ENCODE peak calls at places on chromosomes 11 and 22, in seven cellular contexts. One of them, this sample, is unnamed.
A peak's percentile ranks its signal among the peaks of the same experiment; 100 is the strongest.

GRCh38 chr11:4181780-4182721 is 87.5 kb downstream of the RRM1 start:
- DNase-seq in NCI-H1048: no peak
- DNase-seq in nucleus accumbens: no peak
- DNase-seq in activated T-cell treated with anti-CD3 and anti-CD28 coated beads for 48 hours: peak; percentile 34
- DNase-seq in transverse colon: peak; percentile 69
- DNase-seq in heart right ventricle: peak; percentile 21
- DNase-seq in heart left ventricle: peak; percentile 40
- DNase-seq in this sample: peak; percentile 75

GRCh38 chr11:65274734-65275682 is 13.2 kb downstream of the POLA2 start:
- DNase-seq in heart right ventricle: peak; percentile 92
- DNase-seq in nucleus accumbens: peak; percentile 35
- DNase-seq in activated T-cell treated with anti-CD3 and anti-CD28 coated beads for 48 hours: no peak
- DNase-seq in transverse colon: peak; percentile 79
- DNase-seq in heart left ventricle: peak; percentile 85
- DNase-seq in NCI-H1048: no peak
- DNase-seq in this sample: peak; percentile 66

GRCh38 chr22:47092896-47093311 is 330.5 kb downstream of the TBC1D22A start:
- DNase-seq in heart right ventricle: no peak
- DNase-seq in nucleus accumbens: no peak
- DNase-seq in heart left ventricle: no peak
- DNase-seq in transverse colon: no peak
- DNase-seq in NCI-H1048: no peak
- DNase-seq in activated T-cell treated with anti-CD3 and anti-CD28 coated beads for 48 hours: no peak
- DNase-seq in this sample: no peak

GRCh38 chr11:67264260-67264659 is 2.0 kb upstream of the GRK2 start:
- DNase-seq in heart right ventricle: no peak
- DNase-seq in nucleus accumbens: no peak
- DNase-seq in transverse colon: no peak
- DNase-seq in NCI-H1048: no peak
- DNase-seq in heart left ventricle: no peak
- DNase-seq in activated T-cell treated with anti-CD3 and anti-CD28 coated beads for 48 hours: no peak
- DNase-seq in this sample: no peak

GRCh38 chr11:64086263-64086938 is 50.7 kb downstream of the FLRT1 start:
- DNase-seq in heart left ventricle: peak; percentile 47
- DNase-seq in nucleus accumbens: no peak
- DNase-seq in transverse colon: peak; percentile 27
- DNase-seq in heart right ventricle: peak; percentile 34
- DNase-seq in activated T-cell treated with anti-CD3 and anti-CD28 coated beads for 48 hours: no peak
- DNase-seq in NCI-H1048: no peak
- DNase-seq in this sample: peak; percentile 72

GRCh38 chr11:123757976-123758375 is 3.7 kb upstream of the OR6X1 start:
- DNase-seq in nucleus accumbens: no peak
- DNase-seq in activated T-cell treated with anti-CD3 and anti-CD28 coated beads for 48 hours: no peak
- DNase-seq in heart left ventricle: no peak
- DNase-seq in transverse colon: no peak
- DNase-seq in NCI-H1048: no peak
- DNase-seq in heart right ventricle: no peak
- DNase-seq in this sample: no peak

GRCh38 chr11:9302448-9302847 is 11.9 kb downstream of the TMEM41B start:
- DNase-seq in NCI-H1048: no peak
- DNase-seq in heart right ventricle: no peak
- DNase-seq in heart left ventricle: no peak
- DNase-seq in nucleus accumbens: no peak
- DNase-seq in transverse colon: no peak
- DNase-seq in activated T-cell treated with anti-CD3 and anti-CD28 coated beads for 48 hours: no peak
- DNase-seq in this sample: no peak

GRCh38 chr11:92322225-92322624 is 97.6 kb downstream of the FAT3 start:
- DNase-seq in transverse colon: no peak
- DNase-seq in nucleus accumbens: no peak
- DNase-seq in NCI-H1048: no peak
- DNase-seq in activated T-cell treated with anti-CD3 and anti-CD28 coated beads for 48 hours: no peak
- DNase-seq in heart right ventricle: no peak
- DNase-seq in heart left ventricle: no peak
- DNase-seq in this sample: no peak

GRCh38 chr11:76048763-76049162 is 157.5 kb downstream of the WNT11 start:
- DNase-seq in nucleus accumbens: no peak
- DNase-seq in heart left ventricle: no peak
- DNase-seq in transverse colon: no peak
- DNase-seq in NCI-H1048: no peak
- DNase-seq in heart right ventricle: no peak
- DNase-seq in activated T-cell treated with anti-CD3 and anti-CD28 coated beads for 48 hours: no peak
- DNase-seq in this sample: no peak

GRCh38 chr11:33258631-33259184 is 1.5 kb downstream of the HIPK3 start:
- DNase-seq in transverse colon: no peak
- DNase-seq in activated T-cell treated with anti-CD3 and anti-CD28 coated beads for 48 hours: no peak
- DNase-seq in NCI-H1048: no peak
- DNase-seq in heart right ventricle: no peak
- DNase-seq in heart left ventricle: no peak
- DNase-seq in nucleus accumbens: no peak
- DNase-seq in this sample: no peak

GRCh38 chr11:27963370-27963769 is 144.6 kb downstream of the KIF18A start:
- DNase-seq in activated T-cell treated with anti-CD3 and anti-CD28 coated beads for 48 hours: no peak
- DNase-seq in nucleus accumbens: no peak
- DNase-seq in heart left ventricle: no peak
- DNase-seq in heart right ventricle: no peak
- DNase-seq in transverse colon: no peak
- DNase-seq in NCI-H1048: no peak
- DNase-seq in this sample: no peak

GRCh38 chr22:36673821-36674220 is 29.7 kb downstream of the CACNG2 start:
- DNase-seq in heart right ventricle: no peak
- DNase-seq in activated T-cell treated with anti-CD3 and anti-CD28 coated beads for 48 hours: no peak
- DNase-seq in heart left ventricle: no peak
- DNase-seq in nucleus accumbens: no peak
- DNase-seq in transverse colon: no peak
- DNase-seq in NCI-H1048: no peak
- DNase-seq in this sample: no peak

GRCh38 chr11:131668867-131669780 is 298.7 kb downstream of the NTM start:
- DNase-seq in heart right ventricle: no peak
- DNase-seq in activated T-cell treated with anti-CD3 and anti-CD28 coated beads for 48 hours: peak; percentile 36
- DNase-seq in NCI-H1048: peak; percentile 18
- DNase-seq in transverse colon: peak; percentile 25
- DNase-seq in heart left ventricle: no peak
- DNase-seq in nucleus accumbens: no peak
- DNase-seq in this sample: peak; percentile 48

GRCh38 chr22:25779426-25779825 is 37.4 kb downstream of the MYO18B start:
- DNase-seq in heart right ventricle: no peak
- DNase-seq in nucleus accumbens: no peak
- DNase-seq in heart left ventricle: no peak
- DNase-seq in transverse colon: no peak
- DNase-seq in NCI-H1048: no peak
- DNase-seq in activated T-cell treated with anti-CD3 and anti-CD28 coated beads for 48 hours: no peak
- DNase-seq in this sample: no peak

GRCh38 chr22:17964647-17965046 is 59.7 kb downstream of the MICAL3 start:
- DNase-seq in activated T-cell treated with anti-CD3 and anti-CD28 coated beads for 48 hours: no peak
- DNase-seq in NCI-H1048: no peak
- DNase-seq in heart left ventricle: no peak
- DNase-seq in transverse colon: no peak
- DNase-seq in heart right ventricle: no peak
- DNase-seq in nucleus accumbens: no peak
- DNase-seq in this sample: no peak

GRCh38 chr11:69470793-69471192 is 10.7 kb upstream of the LINC01488 start:
- DNase-seq in transverse colon: no peak
- DNase-seq in heart left ventricle: no peak
- DNase-seq in heart right ventricle: no peak
- DNase-seq in NCI-H1048: no peak
- DNase-seq in activated T-cell treated with anti-CD3 and anti-CD28 coated beads for 48 hours: no peak
- DNase-seq in nucleus accumbens: no peak
- DNase-seq in this sample: peak; percentile 14

GRCh38 chr11:1918436-1919315 is 827 bp upstream of the TNNT3 start:
- DNase-seq in nucleus accumbens: no peak
- DNase-seq in heart left ventricle: no peak
- DNase-seq in NCI-H1048: no peak
- DNase-seq in heart right ventricle: no peak
- DNase-seq in transverse colon: no peak
- DNase-seq in activated T-cell treated with anti-CD3 and anti-CD28 coated beads for 48 hours: no peak
- DNase-seq in this sample: no peak

GRCh38 chr11:126816655-126817054 is 183.9 kb downstream of the KIRREL3 start:
- DNase-seq in heart left ventricle: no peak
- DNase-seq in activated T-cell treated with anti-CD3 and anti-CD28 coated beads for 48 hours: no peak
- DNase-seq in nucleus accumbens: no peak
- DNase-seq in NCI-H1048: no peak
- DNase-seq in transverse colon: no peak
- DNase-seq in heart right ventricle: no peak
- DNase-seq in this sample: no peak

GRCh38 chr11:44955019-44955738 is 4.5 kb upstream of the TP53I11 start:
- DNase-seq in nucleus accumbens: no peak
- DNase-seq in heart left ventricle: peak; percentile 65
- DNase-seq in heart right ventricle: peak; percentile 70
- DNase-seq in activated T-cell treated with anti-CD3 and anti-CD28 coated beads for 48 hours: no peak
- DNase-seq in transverse colon: peak; percentile 66
- DNase-seq in NCI-H1048: no peak
- DNase-seq in this sample: peak; percentile 63

GRCh38 chr22:46730568-46731245 is 7.3 kb downstream of the CERK start:
- DNase-seq in heart right ventricle: no peak
- DNase-seq in heart left ventricle: no peak
- DNase-seq in activated T-cell treated with anti-CD3 and anti-CD28 coated beads for 48 hours: no peak
- DNase-seq in NCI-H1048: no peak
- DNase-seq in transverse colon: no peak
- DNase-seq in nucleus accumbens: no peak
- DNase-seq in this sample: no peak

GRCh38 chr22:20569059-20570058 is 61.9 kb downstream of the MED15 start:
- DNase-seq in heart right ventricle: peak; percentile 44
- DNase-seq in heart left ventricle: no peak
- DNase-seq in NCI-H1048: no peak
- DNase-seq in nucleus accumbens: no peak
- DNase-seq in transverse colon: peak; percentile 68
- DNase-seq in activated T-cell treated with anti-CD3 and anti-CD28 coated beads for 48 hours: peak; percentile 70
- DNase-seq in this sample: peak; percentile 78

GRCh38 chr22:46192210-46192993 is 42.1 kb downstream of the PPARA start:
- DNase-seq in activated T-cell treated with anti-CD3 and anti-CD28 coated beads for 48 hours: no peak
- DNase-seq in heart right ventricle: no peak
- DNase-seq in transverse colon: no peak
- DNase-seq in heart left ventricle: no peak
- DNase-seq in NCI-H1048: no peak
- DNase-seq in nucleus accumbens: no peak
- DNase-seq in this sample: no peak

GRCh38 chr22:27513021-27513420 is 288.5 kb downstream of the MN1 start:
- DNase-seq in activated T-cell treated with anti-CD3 and anti-CD28 coated beads for 48 hours: no peak
- DNase-seq in heart right ventricle: no peak
- DNase-seq in heart left ventricle: no peak
- DNase-seq in transverse colon: no peak
- DNase-seq in NCI-H1048: no peak
- DNase-seq in nucleus accumbens: no peak
- DNase-seq in this sample: no peak

GRCh38 chr11:67666676-67667489 is 7.5 kb downstream of the ALDH3B2 start:
- DNase-seq in heart right ventricle: no peak
- DNase-seq in NCI-H1048: no peak
- DNase-seq in heart left ventricle: no peak
- DNase-seq in activated T-cell treated with anti-CD3 and anti-CD28 coated beads for 48 hours: no peak
- DNase-seq in transverse colon: no peak
- DNase-seq in nucleus accumbens: no peak
- DNase-seq in this sample: no peak

GRCh38 chr11:61542024-61542461 is 33.5 kb downstream of the LRRC10B start:
- DNase-seq in transverse colon: no peak
- DNase-seq in activated T-cell treated with anti-CD3 and anti-CD28 coated beads for 48 hours: no peak
- DNase-seq in nucleus accumbens: no peak
- DNase-seq in NCI-H1048: no peak
- DNase-seq in heart left ventricle: no peak
- DNase-seq in heart right ventricle: no peak
- DNase-seq in this sample: no peak

GRCh38 chr11:58493676-58494075 is 14.2 kb downstream of the OR5B21 start:
- DNase-seq in NCI-H1048: no peak
- DNase-seq in heart left ventricle: no peak
- DNase-seq in heart right ventricle: no peak
- DNase-seq in nucleus accumbens: no peak
- DNase-seq in transverse colon: no peak
- DNase-seq in activated T-cell treated with anti-CD3 and anti-CD28 coated beads for 48 hours: no peak
- DNase-seq in this sample: no peak

GRCh38 chr22:32539631-32540449 is 65.2 kb downstream of the FBXO7 start:
- DNase-seq in transverse colon: peak; percentile 33
- DNase-seq in heart right ventricle: peak; percentile 61
- DNase-seq in NCI-H1048: no peak
- DNase-seq in nucleus accumbens: no peak
- DNase-seq in activated T-cell treated with anti-CD3 and anti-CD28 coated beads for 48 hours: no peak
- DNase-seq in heart left ventricle: peak; percentile 69
- DNase-seq in this sample: no peak

GRCh38 chr22:46561435-46561905 is 24.1 kb upstream of the CELSR1 start:
- DNase-seq in NCI-H1048: peak; percentile 57
- DNase-seq in activated T-cell treated with anti-CD3 and anti-CD28 coated beads for 48 hours: peak; percentile 35
- DNase-seq in heart right ventricle: no peak
- DNase-seq in nucleus accumbens: no peak
- DNase-seq in transverse colon: no peak
- DNase-seq in heart left ventricle: no peak
- DNase-seq in this sample: no peak

GRCh38 chr22:48180631-48181030 is 1418.2 kb downstream of the TBC1D22A start:
- DNase-seq in activated T-cell treated with anti-CD3 and anti-CD28 coated beads for 48 hours: no peak
- DNase-seq in nucleus accumbens: no peak
- DNase-seq in NCI-H1048: no peak
- DNase-seq in heart left ventricle: no peak
- DNase-seq in transverse colon: no peak
- DNase-seq in heart right ventricle: no peak
- DNase-seq in this sample: no peak

GRCh38 chr22:49191506-49191980 is 636.1 kb downstream of the BRD1 start:
- DNase-seq in transverse colon: no peak
- DNase-seq in nucleus accumbens: no peak
- DNase-seq in heart right ventricle: no peak
- DNase-seq in NCI-H1048: no peak
- DNase-seq in activated T-cell treated with anti-CD3 and anti-CD28 coated beads for 48 hours: no peak
- DNase-seq in heart left ventricle: no peak
- DNase-seq in this sample: no peak

This sample was measured in left ventricle myocardium superior.